ENCODE peak calls at places on chromosomes 4 and X, in eight cellular contexts. One of them, this sample, is unnamed.

GRCh38 chrX:130091976-130092522 is 18.2 kb downstream of the ELF4 start:
- DNase-seq in brain microvascular endothelial cell: no peak
- DNase-seq in psoas muscle: peak
- DNase-seq in A673: no peak
- DNase-seq in lower leg skin: no peak
- DNase-seq in lower lobe of right lung: peak
- DNase-seq in NB4: peak
- DNase-seq in AG10803: no peak
- DNase-seq in this sample: peak

GRCh38 chr4:43296946-43297528 is 404.5 kb downstream of the GRXCR1 start:
- DNase-seq in brain microvascular endothelial cell: no peak
- DNase-seq in AG10803: no peak
- DNase-seq in A673: no peak
- DNase-seq in NB4: no peak
- DNase-seq in lower lobe of right lung: no peak
- DNase-seq in lower leg skin: no peak
- DNase-seq in psoas muscle: no peak
- DNase-seq in this sample: no peak

GRCh38 chrX:133297284-133297683 is 79.1 kb upstream of the TFDP3 start:
- DNase-seq in AG10803: peak
- DNase-seq in NB4: no peak
- DNase-seq in lower lobe of right lung: no peak
- DNase-seq in A673: peak
- DNase-seq in psoas muscle: no peak
- DNase-seq in brain microvascular endothelial cell: peak
- DNase-seq in lower leg skin: no peak
- DNase-seq in this sample: no peak

GRCh38 chr4:107896158-107896645 is 35.1 kb upstream of the CYP2U1 start:
- DNase-seq in brain microvascular endothelial cell: peak
- DNase-seq in AG10803: peak
- DNase-seq in NB4: no peak
- DNase-seq in psoas muscle: no peak
- DNase-seq in A673: no peak
- DNase-seq in lower leg skin: no peak
- DNase-seq in lower lobe of right lung: no peak
- DNase-seq in this sample: no peak

GRCh38 chrX:131617182-131617581 is 73.3 kb downstream of the OR13H1 start:
- DNase-seq in lower lobe of right lung: no peak
- DNase-seq in lower leg skin: no peak
- DNase-seq in AG10803: peak
- DNase-seq in psoas muscle: no peak
- DNase-seq in brain microvascular endothelial cell: peak
- DNase-seq in A673: peak
- DNase-seq in NB4: no peak
- DNase-seq in this sample: no peak

GRCh38 chr4:88280228-88280795 is 4.0 kb downstream of the PPM1K start:
- DNase-seq in lower leg skin: no peak
- DNase-seq in AG10803: no peak
- DNase-seq in brain microvascular endothelial cell: no peak
- DNase-seq in lower lobe of right lung: no peak
- DNase-seq in psoas muscle: no peak
- DNase-seq in A673: no peak
- DNase-seq in NB4: no peak
- DNase-seq in this sample: no peak

GRCh38 chr4:121685257-121685656 is 11.5 kb downstream of the ANXA5 start:
- DNase-seq in AG10803: no peak
- DNase-seq in NB4: no peak
- DNase-seq in lower leg skin: no peak
- DNase-seq in A673: no peak
- DNase-seq in psoas muscle: no peak
- DNase-seq in lower lobe of right lung: no peak
- DNase-seq in brain microvascular endothelial cell: no peak
- DNase-seq in this sample: no peak

GRCh38 chrX:136130931-136131843 is 16.1 kb upstream of the FHL1 start:
- DNase-seq in psoas muscle: no peak
- DNase-seq in lower lobe of right lung: no peak
- DNase-seq in NB4: peak
- DNase-seq in brain microvascular endothelial cell: peak
- DNase-seq in AG10803: peak
- DNase-seq in A673: peak
- DNase-seq in lower leg skin: no peak
- DNase-seq in this sample: no peak

GRCh38 chrX:41759817-41760216 is 35.8 kb downstream of the GPR82 start:
- DNase-seq in AG10803: peak
- DNase-seq in lower lobe of right lung: no peak
- DNase-seq in brain microvascular endothelial cell: peak
- DNase-seq in A673: peak
- DNase-seq in psoas muscle: no peak
- DNase-seq in NB4: peak
- DNase-seq in lower leg skin: no peak
- DNase-seq in this sample: peak

GRCh38 chr4:124334119-124334518 is 378.4 kb downstream of the ANKRD50 start:
- DNase-seq in lower leg skin: peak
- DNase-seq in AG10803: peak
- DNase-seq in brain microvascular endothelial cell: peak
- DNase-seq in psoas muscle: no peak
- DNase-seq in NB4: peak
- DNase-seq in lower lobe of right lung: no peak
- DNase-seq in A673: peak
- DNase-seq in this sample: peak

GRCh38 chrX:65821721-65822496 is 154.5 kb downstream of the MSN start:
- DNase-seq in NB4: no peak
- DNase-seq in A673: no peak
- DNase-seq in lower leg skin: no peak
- DNase-seq in AG10803: no peak
- DNase-seq in psoas muscle: no peak
- DNase-seq in lower lobe of right lung: peak
- DNase-seq in brain microvascular endothelial cell: no peak
- DNase-seq in this sample: peak

GRCh38 chr4:172096771-172097170 is 283.6 kb downstream of the GALNTL6 start:
- DNase-seq in lower leg skin: no peak
- DNase-seq in psoas muscle: no peak
- DNase-seq in NB4: no peak
- DNase-seq in brain microvascular endothelial cell: no peak
- DNase-seq in lower lobe of right lung: no peak
- DNase-seq in A673: no peak
- DNase-seq in AG10803: peak
- DNase-seq in this sample: no peak

GRCh38 chr4:145812902-145813301 is 125.7 kb downstream of the ZNF827 start:
- DNase-seq in brain microvascular endothelial cell: peak
- DNase-seq in A673: no peak
- DNase-seq in lower lobe of right lung: no peak
- DNase-seq in psoas muscle: no peak
- DNase-seq in AG10803: no peak
- DNase-seq in lower leg skin: no peak
- DNase-seq in NB4: no peak
- DNase-seq in this sample: no peak

GRCh38 chr4:170102426-170102825 is 12.7 kb upstream of the AADAT start:
- DNase-seq in lower leg skin: no peak
- DNase-seq in AG10803: no peak
- DNase-seq in A673: no peak
- DNase-seq in NB4: no peak
- DNase-seq in psoas muscle: no peak
- DNase-seq in lower lobe of right lung: no peak
- DNase-seq in brain microvascular endothelial cell: no peak
- DNase-seq in this sample: no peak

GRCh38 chr4:6854098-6854744 is 55.4 kb upstream of the TBC1D14 start:
- DNase-seq in brain microvascular endothelial cell: no peak
- DNase-seq in NB4: peak
- DNase-seq in AG10803: no peak
- DNase-seq in A673: no peak
- DNase-seq in lower leg skin: no peak
- DNase-seq in psoas muscle: no peak
- DNase-seq in lower lobe of right lung: no peak
- DNase-seq in this sample: no peak

GRCh38 chrX:101813200-101813599 is 118.6 kb downstream of the ZMAT1 start:
- DNase-seq in brain microvascular endothelial cell: no peak
- DNase-seq in psoas muscle: no peak
- DNase-seq in A673: no peak
- DNase-seq in NB4: no peak
- DNase-seq in lower lobe of right lung: no peak
- DNase-seq in AG10803: no peak
- DNase-seq in lower leg skin: no peak
- DNase-seq in this sample: no peak

GRCh38 chr4:2871466-2871865 is 27.8 kb downstream of the ADD1 start:
- DNase-seq in lower leg skin: no peak
- DNase-seq in AG10803: no peak
- DNase-seq in psoas muscle: no peak
- DNase-seq in NB4: peak
- DNase-seq in brain microvascular endothelial cell: no peak
- DNase-seq in A673: no peak
- DNase-seq in lower lobe of right lung: no peak
- DNase-seq in this sample: no peak
- TF ChIP-seq CTCF in lower leg skin: no peak
- TF ChIP-seq CTCF in AG10803: no peak
- TF ChIP-seq CTCF in psoas muscle: no peak
- TF ChIP-seq CTCF in NB4: no peak
- TF ChIP-seq CTCF in brain microvascular endothelial cell: no peak
- TF ChIP-seq CTCF in A673: no peak
- TF ChIP-seq CTCF in lower lobe of right lung: no peak
- TF ChIP-seq CTCF in this sample: no peak

DNA sequence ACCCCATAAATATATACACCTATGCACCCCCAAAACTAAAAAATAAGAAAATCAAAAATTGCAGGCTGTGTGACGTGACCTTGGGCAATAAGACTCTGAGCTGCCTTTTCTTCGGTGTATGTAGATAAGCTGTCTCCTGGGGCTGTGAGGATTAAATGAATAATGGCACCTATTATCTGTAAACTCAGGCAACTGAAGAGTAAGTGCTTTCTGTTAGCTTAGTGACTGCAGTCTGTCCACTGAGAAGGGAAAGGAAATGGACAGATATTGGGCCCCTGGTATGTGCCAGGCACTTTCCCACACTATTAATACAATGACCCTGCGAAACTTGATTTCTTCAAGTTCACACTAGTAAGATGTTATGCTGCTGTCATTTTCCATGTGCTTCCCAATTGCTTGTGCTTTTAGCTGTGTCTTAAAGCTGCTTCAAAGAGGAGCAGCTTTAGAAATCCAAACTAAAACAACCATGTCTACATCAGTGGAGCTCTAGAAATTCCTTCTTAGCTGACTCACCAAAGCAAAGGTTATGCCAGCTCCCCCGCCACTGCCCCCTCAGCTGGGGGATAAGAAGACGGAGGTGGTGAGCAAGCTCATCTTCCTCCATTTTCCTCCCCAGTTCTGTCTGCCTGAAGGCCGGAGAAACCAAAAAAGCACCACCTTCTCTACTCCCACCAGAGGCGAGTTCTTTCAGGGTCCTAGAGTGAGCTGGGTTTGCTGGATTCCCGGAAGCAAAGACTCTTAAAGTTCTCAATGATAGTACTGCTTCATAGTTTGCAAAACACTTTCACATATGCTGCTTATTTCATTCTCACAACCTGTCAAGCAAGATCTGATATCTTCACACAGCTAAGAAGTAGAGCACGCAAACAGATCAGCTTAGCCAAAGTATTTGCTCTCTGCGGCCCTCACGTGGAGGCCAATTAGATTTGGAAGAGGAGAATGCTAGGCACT is 8.8 kb upstream of the DGAT2L6 start:
- DNase-seq in lower leg skin: no peak
- DNase-seq in A673: peak
- DNase-seq in psoas muscle: no peak
- DNase-seq in NB4: peak
- DNase-seq in AG10803: peak
- DNase-seq in lower lobe of right lung: no peak
- DNase-seq in brain microvascular endothelial cell: peak
- DNase-seq in this sample: no peak
- H3K4me3 ChIP-seq in lower leg skin: no peak
- H3K4me3 ChIP-seq in A673: no peak
- H3K4me3 ChIP-seq in psoas muscle: no peak
- H3K4me3 ChIP-seq in NB4: no peak
- H3K4me3 ChIP-seq in AG10803: peak
- H3K4me3 ChIP-seq in lower lobe of right lung: no peak
- H3K4me3 ChIP-seq in brain microvascular endothelial cell: no peak
- H3K4me3 ChIP-seq in this sample: no peak

GRCh38 chr4:41856797-41857196 is 78.4 kb upstream of the TMEM33 start:
- DNase-seq in AG10803: no peak
- DNase-seq in psoas muscle: no peak
- DNase-seq in brain microvascular endothelial cell: no peak
- DNase-seq in NB4: no peak
- DNase-seq in A673: no peak
- DNase-seq in lower lobe of right lung: no peak
- DNase-seq in lower leg skin: no peak
- DNase-seq in this sample: no peak

GRCh38 chr4:41851621-41852020 is 83.6 kb upstream of the TMEM33 start:
- DNase-seq in brain microvascular endothelial cell: no peak
- DNase-seq in AG10803: no peak
- DNase-seq in lower leg skin: no peak
- DNase-seq in psoas muscle: no peak
- DNase-seq in lower lobe of right lung: no peak
- DNase-seq in A673: no peak
- DNase-seq in NB4: no peak
- DNase-seq in this sample: no peak

GRCh38 chr4:41857225-41857624 is 78.0 kb upstream of the TMEM33 start:
- DNase-seq in NB4: no peak
- DNase-seq in lower lobe of right lung: no peak
- DNase-seq in psoas muscle: peak
- DNase-seq in brain microvascular endothelial cell: no peak
- DNase-seq in AG10803: no peak
- DNase-seq in A673: no peak
- DNase-seq in lower leg skin: no peak
- DNase-seq in this sample: no peak

GRCh38 chr4:41852229-41852628 is 83.0 kb upstream of the TMEM33 start:
- DNase-seq in psoas muscle: no peak
- DNase-seq in A673: no peak
- DNase-seq in lower leg skin: no peak
- DNase-seq in AG10803: no peak
- DNase-seq in NB4: no peak
- DNase-seq in lower lobe of right lung: no peak
- DNase-seq in brain microvascular endothelial cell: no peak
- DNase-seq in this sample: no peak

GRCh38 chr4:41853973-41854372 is 81.3 kb upstream of the TMEM33 start:
- DNase-seq in lower lobe of right lung: no peak
- DNase-seq in A673: no peak
- DNase-seq in lower leg skin: no peak
- DNase-seq in psoas muscle: no peak
- DNase-seq in brain microvascular endothelial cell: no peak
- DNase-seq in AG10803: no peak
- DNase-seq in NB4: peak
- DNase-seq in this sample: no peak
- TF ChIP-seq CTCF in lower lobe of right lung: no peak
- TF ChIP-seq CTCF in A673: peak
- TF ChIP-seq CTCF in lower leg skin: no peak
- TF ChIP-seq CTCF in psoas muscle: no peak
- TF ChIP-seq CTCF in brain microvascular endothelial cell: peak
- TF ChIP-seq CTCF in AG10803: no peak
- TF ChIP-seq CTCF in NB4: peak
- TF ChIP-seq CTCF in this sample: no peak

DNA sequence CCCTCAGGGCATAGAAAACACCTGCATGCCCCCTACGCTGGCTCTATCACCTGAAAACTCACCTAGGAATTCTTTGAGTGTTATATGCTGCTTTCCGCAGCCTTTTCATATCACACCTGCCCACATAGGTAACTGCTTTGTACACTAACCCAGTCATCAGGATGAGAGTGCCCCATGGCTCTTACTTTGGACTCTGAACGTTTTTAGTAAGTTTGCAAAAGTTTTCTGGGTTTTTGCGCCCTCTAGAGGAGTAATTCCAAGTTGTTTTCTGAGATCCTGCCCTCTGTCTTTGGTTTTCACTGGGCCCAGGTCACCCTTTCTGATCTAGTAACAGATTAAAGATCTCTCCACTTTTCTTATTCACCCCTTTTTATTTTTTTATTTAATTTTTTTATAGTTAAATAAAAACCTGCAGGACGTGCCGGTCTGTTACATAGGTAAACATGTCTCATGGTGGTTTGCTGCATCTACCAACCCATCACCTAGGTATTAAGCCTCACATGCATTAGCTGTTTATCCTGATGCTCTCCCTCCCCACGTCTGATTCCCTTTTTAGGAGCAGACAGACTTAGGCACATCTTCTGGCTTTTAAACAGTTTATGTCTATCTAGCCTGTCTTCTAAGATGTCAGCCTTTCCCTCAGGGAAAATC is 139.2 kb downstream of the NWD2 start:
- DNase-seq in lower lobe of right lung: no peak
- DNase-seq in NB4: peak
- DNase-seq in psoas muscle: no peak
- DNase-seq in brain microvascular endothelial cell: peak
- DNase-seq in AG10803: peak
- DNase-seq in A673: peak
- DNase-seq in lower leg skin: no peak
- DNase-seq in this sample: no peak
- H3K4me3 ChIP-seq in lower lobe of right lung: no peak
- H3K4me3 ChIP-seq in NB4: no peak
- H3K4me3 ChIP-seq in psoas muscle: no peak
- H3K4me3 ChIP-seq in brain microvascular endothelial cell: no peak
- H3K4me3 ChIP-seq in AG10803: no peak
- H3K4me3 ChIP-seq in A673: no peak
- H3K4me3 ChIP-seq in lower leg skin: no peak
- H3K4me3 ChIP-seq in this sample: no peak